ENCODE peak calls at places on chromosomes 2 and 18, in seven cellular contexts. I is left ventricle myocardium inferior, L is adrenal gland, R is ovary, E is cardiac muscle cell, T is left lung, N is psoas muscle. U is an unnamed sample. For H3K36me3, the result is how much of the 10 kb centered on the place peaks cover.

GRCh38 chr2:219120082-219120481 is 40.5 kb downstream of the NHEJ1 start:
- DNase-seq in L (no peak), I (no peak), R (no peak), E (no peak), N (no peak), T (no peak), U (no peak)

GRCh38 chr2:182652326-182652725 is 63.7 kb upstream of the DNAJC10 start:
- DNase-seq in R (no peak), I (no peak), E (no peak), N (no peak), L (no peak), T (no peak), U (no peak)

GRCh38 chr18:47748093-47748796 is 182.2 kb downstream of the SMAD2 start:
- DNase-seq in E (no peak), N (no peak), R (no peak), I (no peak), L (no peak), T (no peak), U (no peak)

GRCh38 chr2:135245055-135245454 is 193.0 kb downstream of the RAB3GAP1 start:
- DNase-seq in N (no peak), I (no peak), L (no peak), T (no peak), E (no peak), R (no peak), U (no peak)

GRCh38 chr2:71888741-71889445 is 258.8 kb downstream of the CYP26B1 start:
- DNase-seq in R (no peak), N (no peak), E (no peak), T (no peak), I (no peak), L (no peak), U (no peak)

GRCh38 chr2:105827351-105828096 is 82.8 kb downstream of the NCK2 start:
- DNase-seq in N (no peak), R (no peak), E (no peak), T (no peak), I (no peak), L (no peak), U (no peak)

GRCh38 chr2:232013701-232014353 is 52.3 kb downstream of the DIS3L2 start:
- DNase-seq in T (no peak), I (no peak), L (no peak), N (no peak), E (no peak), R (no peak), U (no peak)

GRCh38 chr2:120503206-120503792 is 157.4 kb downstream of the INHBB start:
- DNase-seq in E (no peak), T (no peak), I (no peak), L (no peak), N (no peak), R (no peak), U (no peak)

GRCh38 chr2:3451926-3452671 is 67.2 kb downstream of the ADI1 start:
- DNase-seq in I (no peak), R (no peak), N (peak), E (no peak), L (no peak), T (peak), U (no peak)

GRCh38 chr2:10841547-10842219 is 29.1 kb upstream of the PDIA6 start:
- DNase-seq in I (no peak), N (no peak), T (no peak), R (no peak), L (no peak), E (no peak), U (no peak)

GRCh38 chr18:40868110-40868858 is 1086.8 kb upstream of the PIK3C3 start:
- DNase-seq in R (no peak), N (no peak), I (no peak), T (no peak), L (no peak), E (no peak), U (no peak)

GRCh38 chr2:239326831-239327535 is 73.8 kb downstream of the HDAC4 start:
- DNase-seq in L (peak), I (no peak), E (no peak), T (no peak), R (no peak), N (peak), U (peak)

GRCh38 chr18:4430836-4431235 is 24.3 kb downstream of the DLGAP1 start:
- DNase-seq in I (no peak), R (no peak), T (no peak), L (no peak), N (no peak), E (no peak), U (no peak)

GRCh38 chr2:72718906-72719305 is 106.9 kb downstream of the EXOC6B start:
- DNase-seq in T (no peak), R (no peak), L (no peak), E (no peak), N (no peak), I (no peak), U (no peak)

GRCh38 chr2:48144777-48145176 is 238.5 kb upstream of the FBXO11 start:
- DNase-seq in L (no peak), R (no peak), T (no peak), E (peak), I (no peak), N (no peak), U (no peak)

GRCh38 chr18:37429768-37430167 is 135.8 kb downstream of the CELF4 start:
- DNase-seq in R (no peak), L (no peak), I (no peak), N (no peak), T (no peak), E (no peak), U (no peak)

GRCh38 chr2:73980566-73980965 is 4.1 kb upstream of the TET3 start:
- DNase-seq in L (peak), E (no peak), I (no peak), T (no peak), R (no peak), N (no peak), U (no peak)

GRCh38 chr2:68282814-68283812 is 30.8 kb upstream of the PPP3R1 start:
- DNase-seq in L (no peak), E (peak), R (no peak), N (no peak), T (no peak), I (no peak), U (no peak)

GRCh38 chr18:12423820-12424219 is 16.1 kb downstream of the PRELID3A start:
- DNase-seq in E (peak), I (no peak), T (no peak), R (no peak), L (no peak), N (no peak), U (no peak)

GRCh38 chr2:108414256-108414876 is 34.6 kb upstream of the GCC2 start:
- DNase-seq in T (no peak), R (no peak), N (no peak), L (no peak), I (no peak), E (no peak), U (no peak)

GRCh38 chr2:108413731-108414130 is 35.3 kb upstream of the GCC2 start:
- DNase-seq in I (no peak), R (no peak), T (no peak), L (no peak), E (no peak), N (no peak), U (no peak)

GRCh38 chr2:108414945-108415344 is 34.1 kb upstream of the GCC2 start:
- DNase-seq in L (no peak), E (no peak), R (no peak), T (no peak), I (no peak), N (no peak), U (no peak)

GRCh38 chr2:108418416-108418815 is 30.6 kb upstream of the GCC2 start:
- DNase-seq in N (no peak), E (no peak), I (no peak), L (no peak), R (no peak), T (no peak), U (no peak)

DNA sequence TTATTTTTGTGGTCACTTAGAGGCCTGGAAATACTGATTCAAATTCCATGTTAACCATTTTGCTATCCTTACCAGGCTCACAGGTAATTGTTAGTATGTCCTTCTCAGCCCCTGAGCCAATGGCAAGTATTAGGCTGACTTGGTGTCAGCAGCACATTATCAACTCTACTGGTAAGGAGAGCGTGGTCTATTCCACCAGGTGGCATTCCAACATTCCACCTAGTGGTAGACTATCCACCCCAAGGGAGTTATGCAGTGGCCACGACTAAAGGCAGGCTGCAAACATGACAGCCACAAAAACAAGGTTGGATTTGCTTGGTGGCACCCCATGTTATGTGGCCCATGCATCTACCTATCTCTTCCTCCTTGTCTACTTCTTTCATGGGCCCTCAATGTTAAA is 31.8 kb upstream of the GCC2 start:
- DNase-seq in E (no peak), N (no peak), R (no peak), T (no peak), I (no peak), L (no peak), U (no peak)
- TF ChIP-seq CTCF in E (no peak), N (no peak), R (no peak), T (no peak), I (peak), L (no peak), U (no peak)

GRCh38 chr2:70686577-70687460 is 81.2 kb downstream of the ADD2 start:
- DNase-seq in E (peak), N (no peak), R (no peak), T (no peak), I (peak), L (peak), U (peak)
- H3K36me3 ChIP-seq in E (under half), N (under half), R (under half), T (under half), I (under half), L (under half), U (under half)

GRCh38 chr2:98445167-98445522 is 487 bp downstream of the INPP4A start:
- DNase-seq in E (no peak), T (peak), I (no peak), L (no peak), R (no peak), N (no peak), U (no peak)
- TF ChIP-seq CTCF in E (no peak), T (no peak), I (no peak), L (no peak), R (no peak), N (no peak), U (no peak)

GRCh38 chr2:235041918-235042575 is 90.2 kb downstream of the SH3BP4 start:
- DNase-seq in I (no peak), N (no peak), L (no peak), T (no peak), R (no peak), E (no peak), U (no peak)
- H3K36me3 ChIP-seq in I (under half), N (under half), L (under half), T (under half), R (under half), E (under half), U (under half)

GRCh38 chr2:165773684-165774083 is 20.4 kb downstream of the GALNT3 start:
- DNase-seq in T (no peak), R (no peak), E (no peak), N (no peak), I (no peak), L (no peak), U (no peak)
- TF ChIP-seq CTCF in T (no peak), R (no peak), E (no peak), N (no peak), I (no peak), L (no peak), U (no peak)

GRCh38 chr18:74507120-74507881 is 11.1 kb downstream of the CNDP2 start:
- DNase-seq in N (no peak), R (no peak), T (no peak), L (no peak), I (no peak), E (no peak), U (no peak)

GRCh38 chr18:74507927-74508326 is 11.8 kb downstream of the CNDP2 start:
- DNase-seq in E (no peak), L (no peak), T (no peak), N (no peak), R (no peak), I (no peak), U (no peak)

GRCh38 chr18:74506405-74507119 is 10.4 kb downstream of the CNDP2 start:
- DNase-seq in E (no peak), R (no peak), N (no peak), I (no peak), T (no peak), L (no peak), U (no peak)

GRCh38 chr18:74508366-74508765 is 12.2 kb downstream of the CNDP2 start:
- DNase-seq in R (no peak), I (no peak), T (no peak), N (no peak), L (no peak), E (no peak), U (no peak)

DNA sequence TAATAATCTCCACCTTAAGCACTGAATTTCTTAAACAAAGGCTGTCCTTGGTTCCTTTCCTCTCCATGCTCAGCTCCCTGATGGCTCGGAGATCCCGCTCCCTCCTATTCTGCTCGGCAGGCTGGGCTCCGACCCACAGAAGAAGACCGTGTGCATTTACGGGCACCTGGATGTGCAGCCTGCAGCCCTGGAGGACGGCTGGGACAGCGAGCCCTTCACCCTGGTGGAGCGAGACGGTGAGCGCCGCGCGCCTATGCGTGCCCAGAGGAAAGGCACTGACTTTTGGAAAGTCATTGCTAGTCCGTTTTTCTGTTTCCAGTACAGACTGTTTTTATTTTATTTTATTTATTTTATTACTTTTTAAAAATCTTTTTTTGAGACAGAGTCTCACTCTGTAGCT is 9.6 kb downstream of the CNDP2 start:
- DNase-seq in L (no peak), N (no peak), T (no peak), R (no peak), E (no peak), I (no peak), U (no peak)
- H3K36me3 ChIP-seq in L (under half), N (under half), T (half or more), R (under half), E (under half), I (half or more), U (half or more)

GRCh38 chr18:62991959-62992358 is 276.6 kb downstream of the PHLPP1 start:
- DNase-seq in I (no peak), L (no peak), R (no peak), T (no peak), N (no peak), E (no peak), U (no peak)

GRCh38 chr18:62990653-62991052 is 275.3 kb downstream of the PHLPP1 start:
- DNase-seq in E (no peak), T (no peak), I (no peak), L (no peak), N (no peak), R (no peak), U (no peak)

GRCh38 chr18:62992877-62993365 is 277.6 kb downstream of the PHLPP1 start:
- DNase-seq in I (no peak), N (no peak), E (no peak), T (no peak), L (no peak), R (no peak), U (no peak)

GRCh38 chr18:62989195-62989594 is 273.9 kb downstream of the PHLPP1 start:
- DNase-seq in E (no peak), N (no peak), T (no peak), R (no peak), I (no peak), L (no peak), U (no peak)

DNA sequence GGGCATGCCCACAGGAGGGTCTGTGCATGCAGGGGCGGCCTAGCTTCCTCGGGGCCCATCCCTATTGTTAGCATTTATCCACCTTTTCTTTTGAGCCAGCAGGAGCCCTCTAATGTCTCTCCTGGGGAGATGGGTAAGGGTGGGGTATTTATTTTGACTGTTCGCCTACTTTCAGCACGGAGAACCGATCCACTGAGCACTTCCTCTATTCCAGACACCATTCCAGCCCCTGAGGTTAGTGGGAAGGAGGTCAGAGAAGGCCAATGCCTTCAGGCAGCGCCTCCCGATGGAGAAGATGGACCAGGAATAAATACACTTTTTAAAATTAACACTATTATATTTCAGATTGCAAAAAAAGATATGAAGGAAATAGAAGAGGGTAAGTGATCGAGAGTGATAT is 276.0 kb downstream of the PHLPP1 start:
- DNase-seq in T (no peak), R (no peak), E (no peak), N (no peak), I (no peak), L (no peak), U (no peak)
- TF ChIP-seq CTCF in T (no peak), R (no peak), E (no peak), N (no peak), I (no peak), L (no peak), U (no peak)

GRCh38 chr2:197495433-197496134 is 4.1 kb downstream of the HSPD1 start:
- DNase-seq in I (no peak), N (no peak), R (no peak), E (no peak), T (no peak), L (no peak), U (no peak)
- H3K36me3 ChIP-seq in I (half or more), N (under half), R (under half), E (half or more), T (half or more), L (under half), U (half or more)

DNA sequence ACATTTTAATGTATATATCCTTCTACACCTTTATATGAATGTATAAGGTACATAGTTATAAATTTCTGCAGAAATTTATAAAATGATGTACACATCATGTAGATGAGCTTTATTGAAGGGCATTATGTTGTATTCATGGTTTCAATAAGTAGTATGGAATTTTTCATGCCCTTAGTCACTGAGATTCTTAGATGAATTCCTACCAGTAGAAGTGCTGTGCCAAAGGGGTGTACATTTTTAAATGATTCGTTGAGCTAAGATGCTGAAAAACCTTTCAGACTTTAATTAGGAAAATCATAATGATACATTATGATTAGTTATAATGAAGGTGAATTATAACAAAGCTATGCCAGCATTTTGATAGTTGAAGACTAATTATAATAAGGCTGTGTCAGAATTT is 115.2 kb downstream of the ZNF236 start:
- DNase-seq in N (no peak), T (no peak), I (no peak), E (no peak), L (no peak), R (no peak), U (no peak)
- TF ChIP-seq CTCF in N (no peak), T (no peak), I (no peak), E (no peak), L (no peak), R (no peak), U (no peak)

GRCh38 chr18:9104244-9104901 is 1.9 kb downstream of the NDUFV2 start:
- DNase-seq in N (no peak), I (no peak), R (no peak), E (no peak), L (no peak), T (no peak), U (no peak)

GRCh38 chr18:9106800-9107574 is 4.5 kb downstream of the NDUFV2 start:
- DNase-seq in E (no peak), I (no peak), T (no peak), R (no peak), L (no peak), N (no peak), U (no peak)

GRCh38 chr18:9105420-9105819 is 2.9 kb downstream of the NDUFV2 start:
- DNase-seq in I (no peak), N (no peak), R (no peak), L (no peak), T (no peak), E (no peak), U (no peak)

GRCh38 chr18:9103488-9103887 is 989 bp downstream of the NDUFV2 start:
- DNase-seq in E (no peak), L (no peak), R (no peak), I (no peak), N (no peak), T (no peak), U (no peak)

GRCh38 chr18:9106094-9106493 is 3.6 kb downstream of the NDUFV2 start:
- DNase-seq in I (no peak), L (no peak), E (no peak), T (no peak), R (no peak), N (no peak), U (no peak)
- H3K36me3 ChIP-seq in I (under half), L (under half), E (under half), T (under half), R (under half), N (under half), U (under half)

U was measured in heart right ventricle.